ENCODE peak calls at places on chromosome 6, in seven cellular contexts. L is stimulated activated CD8-positive, alpha-beta memory T cell treated with anti-CD3 and anti-CD28 coated beads, Interleukin-12 subunit alpha, Interleukin-12 subunit beta, amount 100 ng/mL, for 1 hour; M is Calu3; W is Right ventricle myocardium inferior; B is iPS DF 19.7; E is Kasumi-1; F is GM20000. P is an unnamed sample.

GRCh38 chr6:97060254-97060653 is 135.7 kb downstream of the KLHL32 start:
- DNase-seq in L (no peak), M (no peak), W (no peak), B (no peak), E (no peak), F (no peak), P (no peak)

GRCh38 chr6:87731818-87732661 is 30.0 kb upstream of the AKIRIN2 start:
- DNase-seq in L (no peak), M (peak; percentile 83), W (peak; percentile 96), B (no peak), E (peak; percentile 99), F (peak; percentile 68), P (peak; percentile 85)

GRCh38 chr6:89082439-89082838 is 1.9 kb downstream of the PNRC1 start:
- DNase-seq in L (no peak), M (no peak), W (no peak), B (no peak), E (no peak), F (peak; percentile 27), P (no peak)

GRCh38 chr6:19836799-19837510 is at the start of gene ID4:
- DNase-seq in L (no peak), M (peak; percentile 61), W (peak; percentile 94), B (peak; percentile 90), E (no peak), F (no peak), P (no peak)

GRCh38 chr6:13916230-13916944 is 8.4 kb upstream of the RNF182 start:
- DNase-seq in L (no peak), M (no peak), W (no peak), B (no peak), E (no peak), F (no peak), P (no peak)

GRCh38 chr6:12538881-12539357 is 177.6 kb upstream of the PHACTR1 start:
- DNase-seq in L (no peak), M (peak; percentile 58), W (peak; percentile 65), B (no peak), E (no peak), F (no peak), P (no peak)

GRCh38 chr6:134740473-134741192 is 209.3 kb downstream of the ALDH8A1 start:
- DNase-seq in L (no peak), M (no peak), W (no peak), B (no peak), E (no peak), F (no peak), P (no peak)

GRCh38 chr6:167467282-167467681 is 142.4 kb downstream of the TTLL2 start:
- DNase-seq in L (no peak), M (no peak), W (no peak), B (no peak), E (no peak), F (no peak), P (no peak)

GRCh38 chr6:75291331-75291730 is 6.7 kb upstream of the TMEM30A start:
- DNase-seq in L (no peak), M (no peak), W (no peak), B (no peak), E (no peak), F (no peak), P (no peak)

GRCh38 chr6:158497620-158498019 is 62.3 kb upstream of the TMEM181 start:
- DNase-seq in L (no peak), M (no peak), W (no peak), B (no peak), E (no peak), F (no peak), P (no peak)

GRCh38 chr6:11480541-11480940 is 57.0 kb upstream of the TMEM170B start:
- DNase-seq in L (no peak), M (no peak), W (no peak), B (no peak), E (no peak), F (no peak), P (no peak)

GRCh38 chr6:116410945-116411623 is 40.3 kb downstream of the DSE start:
- DNase-seq in L (no peak), M (no peak), W (no peak), B (no peak), E (no peak), F (no peak), P (no peak)

GRCh38 chr6:105449756-105450390 is 47.0 kb upstream of the PREP start:
- DNase-seq in L (no peak), M (no peak), W (no peak), B (no peak), E (no peak), F (no peak), P (no peak)

GRCh38 chr6:13383280-13384163 is 55.2 kb upstream of the TBC1D7 start:
- DNase-seq in L (no peak), M (peak; percentile 32), W (no peak), B (no peak), E (no peak), F (peak; percentile 69), P (no peak)

GRCh38 chr6:113969888-113970807 is 800 bp downstream of the HDAC2 start:
- DNase-seq in L (peak; percentile 8), M (peak; percentile 60), W (peak; percentile 80), B (peak; percentile 42), E (peak; percentile 75), F (peak; percentile 56), P (no peak)

GRCh38 chr6:124008689-124009371 is 205.2 kb downstream of the NKAIN2 start:
- DNase-seq in L (no peak), M (no peak), W (no peak), B (no peak), E (no peak), F (no peak), P (no peak)

GRCh38 chr6:16762547-16763477 is 1.6 kb upstream of the ATXN1 start:
- DNase-seq in L (no peak), M (peak; percentile 34), W (peak; percentile 73), B (no peak), E (peak; percentile 79), F (peak; percentile 81), P (no peak)

GRCh38 chr6:150176152-150176551 is 33.3 kb downstream of the PPP1R14C start:
- DNase-seq in L (no peak), M (no peak), W (peak; percentile 81), B (no peak), E (no peak), F (no peak), P (no peak)

GRCh38 chr6:4316867-4317400 is 181.6 kb upstream of the ECI2 start:
- DNase-seq in L (no peak), M (peak; percentile 42), W (peak; percentile 68), B (no peak), E (peak; percentile 95), F (no peak), P (no peak)

GRCh38 chr6:100996409-100996808 is 115.3 kb upstream of the ASCC3 start:
- DNase-seq in L (no peak), M (no peak), W (no peak), B (no peak), E (no peak), F (no peak), P (no peak)

GRCh38 chr6:140744648-140745320 is 1370.3 kb upstream of the CITED2 start:
- DNase-seq in L (no peak), M (peak; percentile 18), W (no peak), B (no peak), E (no peak), F (no peak), P (no peak)

GRCh38 chr6:128068110-128068460 is 167.2 kb upstream of the THEMIS start:
- DNase-seq in L (no peak), M (no peak), W (peak; percentile 45), B (no peak), E (no peak), F (no peak), P (no peak)

GRCh38 chr6:150887978-150888563 is 22.6 kb downstream of the MTHFD1L start:
- DNase-seq in L (no peak), M (no peak), W (no peak), B (no peak), E (no peak), F (peak; percentile 38), P (no peak)

GRCh38 chr6:25717856-25718740 is 36.4 kb upstream of the SLC17A4 start:
- DNase-seq in L (no peak), M (peak; percentile 59), W (no peak), B (no peak), E (peak; percentile 64), F (peak; percentile 31), P (no peak)

GRCh38 chr6:147287869-147288271 is 83.7 kb downstream of the STXBP5 start:
- DNase-seq in L (no peak), M (peak; percentile 0), W (no peak), B (no peak), E (peak; percentile 21), F (no peak), P (no peak)

GRCh38 chr6:4780360-4780812 is 4.2 kb downstream of the CDYL start:
- DNase-seq in L (no peak), M (peak; percentile 5), W (no peak), B (no peak), E (no peak), F (no peak), P (no peak)

GRCh38 chr6:33373950-33374349 is 17.7 kb upstream of the KIFC1 start:
- DNase-seq in L (no peak), M (no peak), W (no peak), B (no peak), E (no peak), F (no peak), P (no peak)

GRCh38 chr6:106359989-106360409 is 518 bp upstream of the CRYBG1 start:
- DNase-seq in L (no peak), M (no peak), W (no peak), B (no peak), E (peak; percentile 47), F (no peak), P (no peak)

GRCh38 chr6:75802366-75802765 is 53.3 kb downstream of the MYO6 start:
- DNase-seq in L (no peak), M (no peak), W (no peak), B (no peak), E (no peak), F (no peak), P (no peak)

GRCh38 chr6:28542440-28543293 is 17.0 kb downstream of the GPX5 start:
- DNase-seq in L (peak; percentile 29), M (peak; percentile 77), W (no peak), B (peak; percentile 97), E (peak; percentile 91), F (peak; percentile 52), P (no peak)

GRCh38 chr6:132161283-132161682 is 210.1 kb upstream of the CCN2 start:
- DNase-seq in L (no peak), M (peak; percentile 49), W (no peak), B (peak; percentile 30), E (no peak), F (peak; percentile 7), P (no peak)

GRCh38 chr6:54903884-54904283 is 57.3 kb downstream of the FAM83B start:
- DNase-seq in L (no peak), M (no peak), W (no peak), B (no peak), E (no peak), F (no peak), P (no peak)

GRCh38 chr6:165117121-165117520 is 192.3 kb downstream of the C6orf118 start:
- DNase-seq in L (no peak), M (no peak), W (no peak), B (no peak), E (no peak), F (no peak), P (no peak)

GRCh38 chr6:89487864-89488263 is 54.9 kb downstream of the ANKRD6 start:
- DNase-seq in L (no peak), M (no peak), W (no peak), B (no peak), E (no peak), F (no peak), P (no peak)

GRCh38 chr6:18182568-18182967 is 27.3 kb downstream of the KDM1B start:
- DNase-seq in L (no peak), M (no peak), W (no peak), B (no peak), E (no peak), F (no peak), P (no peak)

GRCh38 chr6:128513878-128514277 is 6.5 kb downstream of the PTPRK start:
- DNase-seq in L (no peak), M (no peak), W (no peak), B (no peak), E (no peak), F (no peak), P (no peak)